ENCODE peak calls at places on chromosomes 6 and 20, in seven cellular contexts. K, E, B, W, U, A and N are unnamed samples.

GRCh38 chr6:75930954-75931689 is 141.3 kb downstream of the IMPG1 start:
- DNase-seq in K (no peak), E (no peak), B (no peak), W (no peak), U (no peak), A (no peak), N (no peak)

GRCh38 chr20:18590163-18590562 is 2.3 kb downstream of the DTD1 start:
- DNase-seq in K (no peak), E (no peak), B (no peak), W (no peak), U (no peak), A (no peak), N (no peak)

GRCh38 chr6:35599761-35600658 is 87.3 kb upstream of the TULP1 start:
- DNase-seq in K (no peak), E (no peak), B (no peak), W (no peak), U (no peak), A (no peak), N (no peak)

GRCh38 chr6:107607109-107607508 is 117.2 kb downstream of the SOBP start:
- DNase-seq in K (no peak), E (no peak), B (no peak), W (no peak), U (no peak), A (peak), N (no peak)

GRCh38 chr6:74892091-74892490 is 313.8 kb downstream of the COL12A1 start:
- DNase-seq in K (no peak), E (no peak), B (no peak), W (no peak), U (no peak), A (no peak), N (no peak)

GRCh38 chr20:14046534-14046933 is 51.2 kb downstream of the MACROD2 start:
- DNase-seq in K (no peak), E (no peak), B (no peak), W (no peak), U (no peak), A (no peak), N (no peak)

GRCh38 chr6:170290306-170291128 is at the start of gene DLL1:
- DNase-seq in K (no peak), E (no peak), B (peak), W (no peak), U (peak), A (no peak), N (no peak)

GRCh38 chr20:4714818-4715217 is 6.9 kb upstream of the PRND start:
- DNase-seq in K (no peak), E (no peak), B (no peak), W (no peak), U (no peak), A (no peak), N (no peak)

GRCh38 chr20:5890773-5891441 is 59.4 kb downstream of the TRMT6 start:
- DNase-seq in K (no peak), E (no peak), B (no peak), W (no peak), U (no peak), A (no peak), N (no peak)

GRCh38 chr20:8021541-8022269 is 2.1 kb upstream of the TMX4 start:
- DNase-seq in K (no peak), E (no peak), B (no peak), W (no peak), U (no peak), A (no peak), N (no peak)

GRCh38 chr6:135675026-135675425 is 176.5 kb upstream of the PDE7B start:
- DNase-seq in K (no peak), E (no peak), B (no peak), W (no peak), U (no peak), A (no peak), N (no peak)

GRCh38 chr20:11195899-11196558 is 522.2 kb upstream of the JAG1 start:
- DNase-seq in K (no peak), E (no peak), B (no peak), W (no peak), U (no peak), A (no peak), N (no peak)

GRCh38 chr20:4896971-4897497 is 104.3 kb downstream of the SLC23A2 start:
- DNase-seq in K (no peak), E (no peak), B (no peak), W (no peak), U (peak), A (no peak), N (no peak)

GRCh38 chr6:18506387-18507017 is 119.4 kb downstream of the RNF144B start:
- DNase-seq in K (no peak), E (no peak), B (no peak), W (no peak), U (no peak), A (no peak), N (no peak)

GRCh38 chr6:32982702-32983492 is 14.5 kb downstream of the BRD2 start:
- DNase-seq in K (no peak), E (no peak), B (no peak), W (no peak), U (no peak), A (no peak), N (no peak)
- TF ChIP-seq JUND in K (no peak), E (peak), B (no peak), W (no peak), U (no peak), A (no peak), N (no peak)

GRCh38 chr6:158796353-158796752 is 22.8 kb downstream of the EZR start:
- DNase-seq in K (no peak), E (no peak), B (no peak), W (no peak), U (no peak), A (no peak), N (no peak)
- TF ChIP-seq JUND in K (no peak), E (no peak), B (no peak), W (no peak), U (no peak), A (no peak), N (no peak)

GRCh38 chr20:48703107-48703506 is 124.7 kb downstream of the PREX1 start:
- DNase-seq in K (no peak), E (no peak), B (peak), W (no peak), U (no peak), A (no peak), N (no peak)
- TF ChIP-seq JUND in K (no peak), E (no peak), B (no peak), W (no peak), U (no peak), A (no peak), N (no peak)

GRCh38 chr20:55793986-55794385 is 211.3 kb downstream of the CBLN4 start:
- DNase-seq in K (no peak), E (no peak), B (no peak), W (no peak), U (no peak), A (no peak), N (no peak)

GRCh38 chr20:55792049-55792448 is 213.3 kb downstream of the CBLN4 start:
- DNase-seq in K (no peak), E (no peak), B (no peak), W (no peak), U (no peak), A (no peak), N (no peak)

GRCh38 chr20:55790178-55790577 is 215.1 kb downstream of the CBLN4 start:
- DNase-seq in K (no peak), E (no peak), B (no peak), W (no peak), U (no peak), A (no peak), N (no peak)
- TF ChIP-seq JUND in K (no peak), E (no peak), B (no peak), W (no peak), U (no peak), A (no peak), N (no peak)